ENCODE peak calls at places on chromosomes 12 and 14, in four cellular contexts. V is vagina, O is suprapubic skin, H is stomach. J is an unnamed sample. For H3K4me1, the result is how much of the 10 kb centered on the place peaks cover.

GRCh38 chr12:130169924-130170323 is 7.7 kb downstream of the FZD10 start:
- DNase-seq in V (no peak), O (no peak), H (no peak), J (no peak)

GRCh38 chr14:96893966-96894622 is 96.9 kb downstream of the VRK1 start:
- DNase-seq in V (no peak), O (no peak), H (no peak), J (no peak)

GRCh38 chr12:116210762-116211161 is 66.7 kb downstream of the MED13L start:
- DNase-seq in V (no peak), O (no peak), H (no peak), J (no peak)

GRCh38 chr12:117863004-117863709 is 105.6 kb downstream of the KSR2 start:
- DNase-seq in V (no peak), O (no peak), H (no peak), J (no peak)

GRCh38 chr14:104283197-104284106 is 145.1 kb downstream of the KIF26A start:
- DNase-seq in V (no peak), O (peak), H (no peak), J (no peak)

GRCh38 chr12:108641446-108642268 is 8.0 kb upstream of the SELPLG start:
- DNase-seq in V (no peak), O (peak), H (no peak), J (no peak)

GRCh38 chr14:99266181-99267178 is 5.5 kb downstream of the BCL11B start:
- DNase-seq in V (no peak), O (peak), H (peak), J (peak)

GRCh38 chr14:69335421-69335820 is 62.7 kb downstream of the ERH start:
- DNase-seq in V (no peak), O (no peak), H (no peak), J (peak)

GRCh38 chr12:44875954-44876553 is at the start of gene NELL2:
- DNase-seq in V (no peak), O (no peak), H (no peak), J (no peak)

GRCh38 chr12:59603735-59604134 is 7.9 kb downstream of the SLC16A7 start:
- DNase-seq in V (no peak), O (no peak), H (no peak), J (no peak)

GRCh38 chr14:102415671-102416070 is 52.9 kb downstream of the TECPR2 start:
- DNase-seq in V (no peak), O (no peak), H (no peak), J (no peak)

GRCh38 chr12:59111873-59112272 is 191.6 kb upstream of the LRIG3 start:
- DNase-seq in V (no peak), O (no peak), H (no peak), J (no peak)

GRCh38 chr12:132030367-132031038 is 80.8 kb downstream of the EP400 start:
- DNase-seq in V (no peak), O (no peak), H (no peak), J (no peak)

GRCh38 chr12:96522283-96522682 is 32.9 kb downstream of the CFAP54 start:
- DNase-seq in V (no peak), O (no peak), H (no peak), J (no peak)

GRCh38 chr12:40632171-40632570 is 60.1 kb upstream of the CNTN1 start:
- DNase-seq in V (no peak), O (no peak), H (no peak), J (no peak)

GRCh38 chr12:95848575-95849388 is 10.0 kb upstream of the SNRPF start:
- DNase-seq in V (no peak), O (no peak), H (peak), J (no peak)

GRCh38 chr12:121513464-121514183 is 67.2 kb downstream of the KDM2B start:
- DNase-seq in V (no peak), O (no peak), H (peak), J (no peak)

GRCh38 chr12:93453633-93454032 is 11.9 kb upstream of the UBE2N start:
- DNase-seq in V (no peak), O (no peak), H (no peak), J (no peak)

GRCh38 chr12:124376435-124376834 is 81.5 kb downstream of the RFLNA start:
- DNase-seq in V (no peak), O (no peak), H (no peak), J (no peak)

GRCh38 chr12:116306968-116307367 is 29.5 kb upstream of the MED13L start:
- DNase-seq in V (no peak), O (no peak), H (no peak), J (no peak)

DNA sequence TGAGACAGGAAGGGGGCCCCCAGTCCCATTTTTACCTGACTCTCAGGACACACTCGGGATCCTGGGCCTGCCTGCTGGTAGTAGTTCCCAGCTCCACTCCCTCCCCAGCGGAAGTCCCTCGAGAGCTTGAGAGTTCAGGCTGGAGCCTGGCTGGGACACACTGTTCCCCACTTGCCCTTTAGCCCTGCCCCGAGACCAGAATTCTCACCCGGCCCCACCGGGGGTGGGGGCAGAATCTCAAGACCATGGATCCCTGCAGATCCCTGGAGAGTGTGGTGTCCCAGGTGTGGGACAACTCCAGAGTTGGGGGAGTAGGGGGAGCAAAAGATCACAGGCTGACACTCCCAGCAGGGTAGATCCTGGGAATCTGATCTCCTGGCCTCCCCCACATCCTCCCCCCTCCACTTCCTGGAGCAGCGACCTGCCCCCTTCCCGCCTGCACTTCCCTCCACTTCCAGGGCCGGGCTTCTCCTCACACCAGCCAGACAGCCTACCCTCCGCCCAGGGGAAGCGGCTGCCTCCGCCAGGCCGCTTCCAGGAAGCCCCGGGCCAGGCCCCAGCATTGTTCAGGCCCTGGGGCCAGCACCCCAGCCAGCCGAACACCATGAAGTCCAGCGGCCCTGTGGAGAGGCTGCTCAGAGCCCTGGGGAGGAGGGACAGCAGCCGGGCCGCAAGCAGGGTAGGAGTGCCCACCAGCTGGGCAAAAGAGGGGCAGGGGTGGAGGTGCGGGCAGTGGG is at the start of gene TNS2:
- DNase-seq in V (peak), O (peak), H (peak), J (peak)
- TF ChIP-seq POLR2A in V (peak), O (peak), H (no peak), J (peak)

GRCh38 chr14:31578792-31579191 is 17.6 kb downstream of the NUBPL start:
- DNase-seq in V (no peak), O (no peak), H (no peak), J (no peak)
- H3K4me1 ChIP-seq in V (under half), O (under half), H (under half), J (under half)

DNA sequence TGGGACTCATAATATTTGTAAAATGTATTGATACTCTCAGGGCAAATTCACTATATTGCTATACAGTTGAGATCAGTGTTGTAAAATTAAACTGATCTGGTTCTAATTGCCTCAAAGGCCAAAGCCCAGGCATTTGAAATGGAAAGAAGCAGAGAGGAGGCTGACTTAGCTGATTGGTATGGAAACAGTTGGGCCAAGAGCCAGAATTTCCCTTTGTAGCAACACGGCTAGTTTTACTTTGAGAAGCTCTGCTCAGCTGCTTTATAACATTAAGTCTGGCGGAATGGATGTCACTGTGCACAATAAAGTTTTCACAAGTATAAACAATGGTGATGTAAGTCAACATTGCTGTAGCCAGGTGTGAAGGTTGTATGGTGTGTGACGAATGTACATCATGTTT is 186.4 kb downstream of the MSRB3 start:
- DNase-seq in V (no peak), O (no peak), H (no peak), J (no peak)
- TF ChIP-seq POLR2AphosphoS5 in V (no peak), O (no peak), H (no peak), J (no peak)

DNA sequence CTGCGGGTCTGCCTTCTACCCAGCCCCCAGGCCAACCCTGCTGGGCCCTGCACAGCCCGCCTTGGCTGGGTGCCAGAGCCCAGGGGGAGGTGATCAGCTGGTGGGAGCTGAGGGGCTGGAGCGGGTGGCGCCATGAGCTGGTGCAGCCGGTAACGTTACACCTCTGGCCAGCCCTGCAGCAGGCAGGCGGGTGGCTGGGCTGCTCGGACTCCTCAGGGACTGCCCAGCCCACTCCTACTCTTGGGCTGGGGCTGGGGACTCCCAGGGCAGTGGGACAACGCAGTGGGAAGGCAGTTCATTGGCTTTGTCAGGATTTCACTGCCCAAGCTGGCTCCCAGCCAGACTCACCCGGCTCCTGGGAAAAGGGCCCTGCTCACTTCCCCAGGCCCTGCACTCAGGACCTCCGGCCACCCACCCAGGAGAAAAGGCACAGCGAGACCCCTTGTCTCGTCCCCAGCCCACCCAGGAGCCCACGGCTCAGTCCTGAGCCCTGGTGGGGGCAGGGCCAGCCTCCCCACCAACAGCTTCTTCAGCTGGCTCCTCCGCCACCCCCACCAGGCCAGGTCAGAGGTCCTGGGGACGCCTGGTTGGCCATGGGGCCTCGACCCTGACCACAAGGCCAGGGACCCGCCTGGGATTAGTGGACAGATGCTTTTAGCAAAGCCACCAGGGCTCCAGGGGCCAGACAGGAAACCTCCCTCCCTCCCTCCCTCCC is 1.0 kb downstream of the PGF start:
- DNase-seq in V (no peak), O (no peak), H (no peak), J (no peak)
- TF ChIP-seq POLR2A in V (no peak), O (no peak), H (no peak), J (no peak)

GRCh38 chr12:64653123-64653522 is 42.8 kb downstream of the RASSF3 start:
- DNase-seq in V (no peak), O (no peak), H (no peak), J (no peak)

GRCh38 chr12:64655141-64655540 is 44.8 kb downstream of the RASSF3 start:
- DNase-seq in V (no peak), O (no peak), H (no peak), J (no peak)

GRCh38 chr12:64660237-64661018 is 50.1 kb downstream of the RASSF3 start:
- DNase-seq in V (no peak), O (no peak), H (no peak), J (no peak)

GRCh38 chr12:64658892-64659481 is 48.7 kb downstream of the RASSF3 start:
- DNase-seq in V (no peak), O (no peak), H (no peak), J (no peak)

GRCh38 chr12:64656429-64656828 is 46.1 kb downstream of the RASSF3 start:
- DNase-seq in V (no peak), O (no peak), H (peak), J (no peak)
- H3K4me1 ChIP-seq in V (under half), O (under half), H (half or more), J (under half)

GRCh38 chr12:14701808-14702568 is 5.6 kb upstream of the GUCY2C start:
- DNase-seq in V (no peak), O (no peak), H (no peak), J (no peak)
- TF ChIP-seq POLR2AphosphoS5 in V (no peak), O (no peak), H (no peak), J (no peak)

DNA sequence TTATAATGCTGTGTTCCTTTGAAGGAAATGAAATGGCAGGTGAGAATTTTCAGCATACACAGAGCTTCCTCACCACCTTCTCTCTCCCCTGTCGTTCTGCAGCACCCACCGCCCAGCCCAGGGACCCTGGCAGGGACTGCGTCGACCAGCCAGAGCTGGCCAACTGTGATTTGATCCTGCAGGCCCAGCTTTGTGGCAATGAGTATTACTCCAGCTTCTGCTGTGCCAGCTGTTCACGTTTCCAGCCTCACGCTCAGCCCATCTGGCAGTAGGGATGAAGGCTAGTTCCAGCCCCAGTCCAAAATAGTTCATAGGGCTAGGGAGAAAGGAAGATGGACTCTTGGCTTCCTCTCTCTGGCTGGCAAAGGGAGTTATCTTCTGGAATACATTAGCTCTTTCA is 35.1 kb downstream of the PAPLN start:
- DNase-seq in V (no peak), O (no peak), H (no peak), J (no peak)
- TF ChIP-seq POLR2A in V (no peak), O (no peak), H (no peak), J (no peak)

DNA sequence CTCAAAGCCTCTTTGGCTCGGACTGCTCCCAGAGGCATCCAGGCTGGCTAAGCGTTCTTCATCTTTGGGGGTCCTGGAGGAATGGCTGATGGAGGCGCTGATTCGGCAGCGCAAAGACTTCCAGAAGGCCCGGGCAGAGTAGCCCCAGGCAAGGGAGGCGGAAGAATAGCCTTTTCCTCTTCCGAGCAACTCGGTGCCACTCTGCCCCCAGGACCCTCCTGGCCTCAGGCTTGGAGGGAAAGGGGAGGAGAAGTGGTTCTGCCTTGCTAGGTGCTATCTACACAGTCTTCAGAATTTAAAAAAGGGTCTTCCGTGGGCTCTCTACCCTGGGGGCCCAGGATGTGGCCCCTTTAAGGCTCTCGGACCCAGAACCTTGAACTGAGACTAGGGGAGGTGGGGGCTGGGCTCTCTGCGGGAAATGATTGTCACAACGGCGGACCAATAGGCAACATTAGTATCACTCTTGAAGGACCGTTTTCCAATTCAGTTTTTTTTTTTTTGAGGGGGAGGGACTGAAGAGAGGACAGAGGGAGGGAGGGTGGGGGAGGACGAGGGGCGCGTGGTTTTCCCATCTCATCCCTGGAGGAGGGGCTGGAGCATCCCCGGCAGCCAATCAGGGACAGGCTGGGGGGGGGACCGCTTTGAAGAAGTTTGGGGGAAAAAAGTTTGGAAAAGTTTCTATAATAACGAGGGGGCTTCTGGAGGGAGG is at the start of gene NFATC4:
- DNase-seq in V (peak), O (peak), H (peak), J (peak)
- H3K4me1 ChIP-seq in V (half or more), O (under half), H (half or more), J (under half)

GRCh38 chr12:46430340-46430948 is 57.9 kb upstream of the SLC38A2 start:
- DNase-seq in V (no peak), O (no peak), H (no peak), J (no peak)
- TF ChIP-seq POLR2AphosphoS5 in V (peak), O (no peak), H (no peak), J (no peak)

GRCh38 chr14:71753126-71753830 is 179.0 kb upstream of the RGS6 start:
- DNase-seq in V (no peak), O (peak), H (peak), J (peak)
- TF ChIP-seq POLR2A in V (no peak), O (no peak), H (no peak), J (no peak)